ENCODE peak calls at places on chromosome 6, in eight cellular contexts. O is neural progenitor cell; M is gastrocnemius medialis; F is HCT116; I is hepatocyte; G is CD8-positive, alpha-beta T cell; V is fibroblast of lung; L is cardiac muscle cell. K is an unnamed sample. For H3K4me1, the result is how much of the 10 kb centered on the place peaks cover.

GRCh38 chr6:53532942-53533341 is 12.0 kb downstream of the GCLC start:
- DNase-seq in O (no peak), M (no peak), F (no peak), I (no peak), G (no peak), V (no peak), L (no peak), K (no peak)

GRCh38 chr6:159978291-159979135 is 9.6 kb downstream of the IGF2R start:
- DNase-seq in O (peak), M (no peak), F (no peak), I (no peak), G (peak), V (no peak), L (no peak), K (no peak)

GRCh38 chr6:42045538-42046460 is 4.5 kb upstream of the TAF8 start:
- DNase-seq in O (no peak), M (peak), F (peak), I (peak), G (peak), V (peak), L (peak), K (peak)

GRCh38 chr6:37618916-37619605 is 78.6 kb downstream of the MDGA1 start:
- DNase-seq in O (peak), M (no peak), F (no peak), I (no peak), G (no peak), V (no peak), L (no peak), K (no peak)

GRCh38 chr6:32092760-32093497 is 16.2 kb downstream of the TNXB start:
- DNase-seq in O (no peak), M (no peak), F (no peak), I (peak), G (no peak), V (peak), L (no peak), K (no peak)

GRCh38 chr6:153150767-153151440 is 19.8 kb upstream of the RGS17 start:
- DNase-seq in O (no peak), M (no peak), F (no peak), I (no peak), G (no peak), V (no peak), L (no peak), K (no peak)

GRCh38 chr6:77178821-77179220 is 284.5 kb downstream of the HTR1B start:
- DNase-seq in O (no peak), M (no peak), F (no peak), I (no peak), G (no peak), V (no peak), L (peak), K (no peak)

GRCh38 chr6:139754898-139755754 is 380.7 kb upstream of the CITED2 start:
- DNase-seq in O (no peak), M (peak), F (no peak), I (no peak), G (no peak), V (peak), L (no peak), K (no peak)

GRCh38 chr6:37503486-37503980 is 3.8 kb upstream of the CCDC167 start:
- DNase-seq in O (no peak), M (no peak), F (no peak), I (no peak), G (no peak), V (no peak), L (no peak), K (no peak)

GRCh38 chr6:63864934-63865333 is 229.3 kb downstream of the PHF3 start:
- DNase-seq in O (no peak), M (no peak), F (no peak), I (no peak), G (no peak), V (no peak), L (no peak), K (no peak)

GRCh38 chr6:76451926-76452709 is 379.7 kb upstream of the IMPG1 start:
- DNase-seq in O (no peak), M (no peak), F (no peak), I (no peak), G (no peak), V (no peak), L (no peak), K (no peak)

GRCh38 chr6:76814496-76815458 is 648.5 kb downstream of the HTR1B start:
- DNase-seq in O (no peak), M (no peak), F (no peak), I (peak), G (no peak), V (no peak), L (peak), K (no peak)

GRCh38 chr6:107540465-107540857 is 50.5 kb downstream of the SOBP start:
- DNase-seq in O (no peak), M (no peak), F (no peak), I (peak), G (no peak), V (no peak), L (no peak), K (no peak)

GRCh38 chr6:148407372-148407771 is 64.7 kb downstream of the SASH1 start:
- DNase-seq in O (no peak), M (no peak), F (no peak), I (no peak), G (no peak), V (peak), L (no peak), K (no peak)

GRCh38 chr6:2363211-2363610 is 117.8 kb upstream of the GMDS start:
- DNase-seq in O (no peak), M (no peak), F (no peak), I (no peak), G (no peak), V (no peak), L (no peak), K (no peak)

GRCh38 chr6:138372711-138373463 is 4.8 kb upstream of the SMIM28 start:
- DNase-seq in O (no peak), M (no peak), F (no peak), I (no peak), G (no peak), V (no peak), L (no peak), K (no peak)

GRCh38 chr6:111565316-111566221 is 40.1 kb downstream of the TRAF3IP2 start:
- DNase-seq in O (no peak), M (no peak), F (no peak), I (peak), G (no peak), V (no peak), L (no peak), K (no peak)
- H3K4me1 ChIP-seq in O (under half), M (half or more), F (under half), I (under half), G (under half), V (under half), L (under half), K (under half)

GRCh38 chr6:166998256-166999144 is 697 bp upstream of the CEP43 start:
- DNase-seq in O (peak), M (no peak), F (no peak), I (peak), G (peak), V (no peak), L (no peak), K (peak)
- TF ChIP-seq CTCF in O (no peak), M (no peak), F (no peak), I (no peak), G (no peak), V (no peak), L (no peak), K (no peak)

GRCh38 chr6:5053038-5053437 is 32.1 kb upstream of the PPP1R3G start:
- DNase-seq in O (no peak), M (no peak), F (no peak), I (no peak), G (no peak), V (no peak), L (no peak), K (no peak)
- H3K4me1 ChIP-seq in O (under half), M (under half), F (under half), I (under half), G (under half), V (under half), L (under half), K (under half)

GRCh38 chr6:6221829-6222535 is 98.5 kb downstream of the F13A1 start:
- DNase-seq in O (peak), M (no peak), F (no peak), I (peak), G (no peak), V (no peak), L (peak), K (no peak)
- TF ChIP-seq CTCF in O (peak), M (no peak), F (peak), I (peak), G (no peak), V (no peak), L (no peak), K (peak)

GRCh38 chr6:29528988-29529560 is 30.5 kb downstream of the UBD start:
- DNase-seq in O (no peak), M (no peak), F (no peak), I (no peak), G (no peak), V (no peak), L (no peak), K (no peak)
- H3K4me1 ChIP-seq in O (under half), M (under half), F (under half), I (under half), G (under half), V (under half), L (under half), K (under half)

K was measured in heart left ventricle.